ENCODE peak calls at places on chromosome 4, in five cellular contexts. C is CD4-positive, CD25-positive, alpha-beta regulatory T cell; H is HepG2; P is OCI-LY7; T is GM23248. Q is an unnamed sample.

GRCh38 chr4:20773144-20773997 is 73.1 kb downstream of the PACRGL start:
- DNase-seq in C (peak; percentile 31), H (peak; percentile 40), P (peak; percentile 43), T (peak; percentile 82), Q (no peak)

GRCh38 chr4:24373662-24374061 is 210.7 kb downstream of the DHX15 start:
- DNase-seq in C (no peak), H (no peak), P (no peak), T (no peak), Q (no peak)

GRCh38 chr4:153211986-153212720 is 7.9 kb downstream of the TRIM2 start:
- DNase-seq in C (no peak), H (no peak), P (no peak), T (peak; percentile 86), Q (no peak)

GRCh38 chr4:61182915-61183314 is 17.2 kb upstream of the ADGRL3 start:
- DNase-seq in C (no peak), H (no peak), P (no peak), T (no peak), Q (no peak)

GRCh38 chr4:38452009-38452408 is 212.0 kb upstream of the KLF3 start:
- DNase-seq in C (peak; percentile 32), H (no peak), P (no peak), T (no peak), Q (no peak)

GRCh38 chr4:91198951-91199350 is 1071.8 kb downstream of the CCSER1 start:
- DNase-seq in C (no peak), H (no peak), P (no peak), T (no peak), Q (no peak)

GRCh38 chr4:8558080-8558960 is 21.9 kb upstream of the GPR78 start:
- DNase-seq in C (no peak), H (no peak), P (no peak), T (peak; percentile 85), Q (no peak)

GRCh38 chr4:163331629-163332360 is 601 bp downstream of the NPY1R start:
- DNase-seq in C (no peak), H (no peak), P (no peak), T (peak; percentile 41), Q (no peak)

GRCh38 chr4:104906274-104906673 is 240.4 kb upstream of the TET2 start:
- DNase-seq in C (no peak), H (no peak), P (no peak), T (no peak), Q (no peak)

GRCh38 chr4:146192060-146192459 is 16.5 kb downstream of the LSM6 start:
- DNase-seq in C (no peak), H (peak; percentile 14), P (no peak), T (peak; percentile 35), Q (no peak)

GRCh38 chr4:74449571-74450297 is 4.8 kb downstream of the AREG start:
- DNase-seq in C (no peak), H (no peak), P (no peak), T (peak; percentile 55), Q (no peak)

GRCh38 chr4:94995684-94996394 is 238.1 kb downstream of the BMPR1B start:
- DNase-seq in C (peak; percentile 7), H (no peak), P (no peak), T (peak; percentile 56), Q (no peak)

GRCh38 chr4:85762204-85762884 is 287.4 kb downstream of the ARHGAP24 start:
- DNase-seq in C (no peak), H (no peak), P (no peak), T (peak; percentile 96), Q (no peak)

GRCh38 chr4:100017627-100018310 is 67.7 kb upstream of the H2AZ1 start:
- DNase-seq in C (no peak), H (no peak), P (no peak), T (no peak), Q (no peak)

GRCh38 chr4:78247541-78248285 is 190.6 kb downstream of the FRAS1 start:
- DNase-seq in C (no peak), H (no peak), P (no peak), T (no peak), Q (no peak)

GRCh38 chr4:14853186-14853946 is 148.9 kb upstream of the CPEB2 start:
- DNase-seq in C (no peak), H (no peak), P (no peak), T (peak; percentile 95), Q (no peak)

GRCh38 chr4:139814285-139815015 is 148.8 kb downstream of the MGST2 start:
- DNase-seq in C (no peak), H (no peak), P (no peak), T (peak; percentile 59), Q (no peak)

GRCh38 chr4:16056681-16057400 is 27.0 kb downstream of the PROM1 start:
- DNase-seq in C (no peak), H (no peak), P (no peak), T (no peak), Q (no peak)

GRCh38 chr4:163591614-163592020 is 97.1 kb downstream of the TMA16 start:
- DNase-seq in C (no peak), H (no peak), P (peak; percentile 89), T (no peak), Q (no peak)

GRCh38 chr4:77360451-77360850 is 203.4 kb downstream of the CCNG2 start:
- DNase-seq in C (no peak), H (no peak), P (no peak), T (no peak), Q (no peak)

GRCh38 chr4:10066704-10067651 is 45.7 kb upstream of the SLC2A9 start:
- DNase-seq in C (no peak), H (no peak), P (no peak), T (no peak), Q (no peak)

GRCh38 chr4:77821775-77822174 is 2.6 kb upstream of the CNOT6L start:
- DNase-seq in C (peak; percentile 86), H (no peak), P (peak; percentile 72), T (no peak), Q (peak; percentile 51)

GRCh38 chr4:46390353-46391058 is 578 bp upstream of the GABRA2 start:
- DNase-seq in C (no peak), H (no peak), P (no peak), T (no peak), Q (no peak)

GRCh38 chr4:180280076-180280475 is 1963.1 kb upstream of the TENM3 start:
- DNase-seq in C (no peak), H (no peak), P (no peak), T (no peak), Q (no peak)

GRCh38 chr4:19134685-19135084 is 1113.1 kb upstream of the LCORL start:
- DNase-seq in C (no peak), H (no peak), P (no peak), T (no peak), Q (no peak)

GRCh38 chr4:7209699-7210098 is 17.4 kb downstream of the SORCS2 start:
- DNase-seq in C (no peak), H (no peak), P (no peak), T (peak; percentile 46), Q (no peak)

GRCh38 chr4:98284640-98285046 is 23.5 kb downstream of the RAP1GDS1 start:
- DNase-seq in C (no peak), H (no peak), P (no peak), T (peak; percentile 26), Q (no peak)

GRCh38 chr4:129043523-129043922 is 49.8 kb downstream of the SCLT1 start:
- DNase-seq in C (peak; percentile 8), H (peak; percentile 7), P (no peak), T (peak; percentile 48), Q (no peak)

GRCh38 chr4:4216668-4217067 is 10.1 kb downstream of the OTOP1 start:
- DNase-seq in C (no peak), H (no peak), P (no peak), T (peak; percentile 32), Q (no peak)

GRCh38 chr4:113050837-113051236 is 1.4 kb downstream of the ANK2 start:
- DNase-seq in C (no peak), H (no peak), P (no peak), T (no peak), Q (no peak)

GRCh38 chr4:147582386-147583077 is 34.7 kb upstream of the TMEM184C start:
- DNase-seq in C (no peak), H (no peak), P (no peak), T (no peak), Q (no peak)

GRCh38 chr4:73753215-73753614 is 12.8 kb downstream of the CXCL8 start:
- DNase-seq in C (no peak), H (no peak), P (no peak), T (no peak), Q (no peak)

GRCh38 chr4:184100297-184100885 is 117.3 kb downstream of the ENPP6 start:
- DNase-seq in C (peak; percentile 10), H (no peak), P (peak; percentile 51), T (no peak), Q (peak; percentile 34)

GRCh38 chr4:18566970-18567799 is 545.6 kb upstream of the LCORL start:
- DNase-seq in C (no peak), H (peak; percentile 96), P (no peak), T (no peak), Q (no peak)

GRCh38 chr4:188400456-188400855 is 261.2 kb downstream of the TRIML1 start:
- DNase-seq in C (no peak), H (no peak), P (no peak), T (peak; percentile 14), Q (no peak)

DNA sequence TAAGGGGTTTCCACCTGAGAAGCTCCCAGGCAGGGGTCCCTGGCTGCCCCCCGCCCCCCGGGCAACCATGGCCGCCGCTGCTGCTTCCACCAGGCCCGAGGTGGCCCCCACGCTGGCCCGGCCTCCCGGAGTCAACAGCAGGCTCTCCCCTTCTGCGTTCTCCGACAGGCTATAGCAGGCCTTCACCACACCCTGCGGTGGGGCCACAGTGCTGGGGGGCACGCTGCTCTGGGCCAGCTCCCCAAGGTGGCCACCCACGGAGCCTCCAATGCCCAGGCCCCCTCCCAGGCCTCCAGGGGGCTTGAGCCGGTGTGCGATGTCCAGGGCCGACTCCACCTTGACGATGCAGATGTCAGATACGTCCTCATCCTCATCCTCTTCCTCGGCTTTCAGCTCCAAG is 72.5 kb downstream of the UBE2K start:
- DNase-seq in C (no peak), H (no peak), P (no peak), T (no peak), Q (no peak)
- H3K36me3 ChIP-seq in C (peaks cover 16% of the 10 kb centered on the region), H (peaks cover 6% of the 10 kb centered on the region), P (peaks cover 57% of the 10 kb centered on the region), T (peaks cover 14% of the 10 kb centered on the region), Q (no peaks in the 10 kb centered on the region)

DNA sequence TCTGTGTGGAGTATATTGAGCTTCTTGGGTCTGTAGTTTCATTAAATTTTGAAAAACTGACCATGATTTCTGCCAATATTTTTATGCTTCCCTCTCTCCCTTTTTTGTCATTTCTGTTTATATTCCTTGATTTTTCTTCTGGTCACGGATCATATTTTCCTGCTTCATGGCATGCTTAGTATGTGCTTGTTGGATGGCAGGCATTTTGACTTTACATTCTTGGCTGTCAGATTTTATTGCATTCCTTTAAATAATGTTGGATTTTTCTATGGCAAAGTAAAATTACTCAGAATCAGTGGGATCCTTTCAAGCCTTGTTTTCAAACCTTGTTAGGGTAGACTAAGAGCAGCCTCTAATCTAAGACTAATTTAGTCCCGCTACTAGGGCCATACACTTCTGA is 531.8 kb downstream of the IL15 start:
- DNase-seq in C (no peak), H (no peak), P (no peak), T (no peak), Q (no peak)
- H3K36me3 ChIP-seq in C (peaks cover 37% of the 10 kb centered on the region), H (no peaks in the 10 kb centered on the region), P (no peaks in the 10 kb centered on the region), T (peaks cover 13% of the 10 kb centered on the region), Q (peaks cover 3% of the 10 kb centered on the region)

GRCh38 chr4:82354788-82355187 is 19.0 kb downstream of the HNRNPD start:
- DNase-seq in C (no peak), H (no peak), P (no peak), T (no peak), Q (no peak)
- H3K36me3 ChIP-seq in C (peaks cover 81% of the 10 kb centered on the region), H (peaks cover 18% of the 10 kb centered on the region), P (peaks cover 100% of the 10 kb centered on the region), T (peaks cover 78% of the 10 kb centered on the region), Q (peaks cover 29% of the 10 kb centered on the region)

GRCh38 chr4:6062133-6062532 is 43.9 kb upstream of the C4orf50 start:
- DNase-seq in C (no peak), H (no peak), P (no peak), T (no peak), Q (no peak)
- H3K36me3 ChIP-seq in C (peaks cover 78% of the 10 kb centered on the region), H (no peaks in the 10 kb centered on the region), P (no peaks in the 10 kb centered on the region), T (no peaks in the 10 kb centered on the region), Q (no peaks in the 10 kb centered on the region)